ENCODE peak calls at places on chromosomes 5 and 9, in eight cellular contexts. V, M, R, W, X, E, H and Z are unnamed samples.

GRCh38 chr5:155906046-155906445 is 420.9 kb upstream of the SGCD start:
- DNase-seq in V (no peak), M (no peak), R (no peak), W (no peak), X (no peak), E (no peak), H (no peak), Z (no peak)

GRCh38 chr9:109730228-109730627 is 49.8 kb upstream of the PALM2AKAP2 start:
- DNase-seq in V (peak; percentile 87), M (no peak), R (peak; percentile 59), W (no peak), X (no peak), E (no peak), H (no peak), Z (no peak)

GRCh38 chr9:99677281-99677680 is 144.4 kb upstream of the NR4A3 start:
- DNase-seq in V (peak; percentile 15), M (no peak), R (no peak), W (no peak), X (no peak), E (peak; percentile 65), H (no peak), Z (no peak)

GRCh38 chr9:33924978-33925797 is 108.2 kb downstream of the UBE2R2 start:
- DNase-seq in V (no peak), M (peak; percentile 60), R (peak; percentile 48), W (no peak), X (peak; percentile 67), E (peak; percentile 54), H (peak; percentile 90), Z (peak; percentile 67)

GRCh38 chr9:112486221-112487007 is at the start of gene KIAA1958:
- DNase-seq in V (peak; percentile 73), M (peak; percentile 69), R (peak; percentile 87), W (peak; percentile 89), X (peak; percentile 91), E (peak; percentile 73), H (peak; percentile 94), Z (peak; percentile 93)

GRCh38 chr5:110639307-110639902 is 87.1 kb downstream of the TMEM232 start:
- DNase-seq in V (no peak), M (no peak), R (no peak), W (no peak), X (no peak), E (peak; percentile 2), H (no peak), Z (no peak)

GRCh38 chr9:68771376-68771775 is 66.3 kb downstream of the PIP5K1B start:
- DNase-seq in V (no peak), M (no peak), R (no peak), W (no peak), X (no peak), E (no peak), H (no peak), Z (no peak)

GRCh38 chr5:180790524-180790923 is 12.1 kb downstream of the MGAT1 start:
- DNase-seq in V (no peak), M (no peak), R (no peak), W (no peak), X (no peak), E (no peak), H (no peak), Z (no peak)

GRCh38 chr5:93519737-93520136 is 61.3 kb downstream of the NR2F1-AS1 start:
- DNase-seq in V (no peak), M (no peak), R (no peak), W (no peak), X (no peak), E (peak; percentile 59), H (no peak), Z (no peak)

GRCh38 chr5:59025734-59026133 is 442.9 kb downstream of the RAB3C start:
- DNase-seq in V (no peak), M (no peak), R (no peak), W (no peak), X (no peak), E (peak; percentile 41), H (no peak), Z (peak; percentile 77)

GRCh38 chr5:72523960-72524582 is 16.9 kb upstream of the ZNF366 start:
- DNase-seq in V (peak; percentile 53), M (peak; percentile 54), R (no peak), W (no peak), X (no peak), E (peak; percentile 88), H (no peak), Z (peak; percentile 44)

GRCh38 chr9:91155181-91155580 is 206.5 kb downstream of the AUH start:
- DNase-seq in V (no peak), M (no peak), R (no peak), W (no peak), X (no peak), E (no peak), H (no peak), Z (no peak)
- H3K4me1 ChIP-seq in V (no peaks in the 10 kb centered on the region), M (peaks cover 1% of the 10 kb centered on the region), R (no peaks in the 10 kb centered on the region), W (no peaks in the 10 kb centered on the region), X (peaks cover 5% of the 10 kb centered on the region), E (no peaks in the 10 kb centered on the region), H (no peaks in the 10 kb centered on the region), Z (no peaks in the 10 kb centered on the region)

GRCh38 chr9:128203842-128204551 is 818 bp downstream of the DNM1 start:
- DNase-seq in V (peak; percentile 8), M (no peak), R (no peak), W (no peak), X (no peak), E (peak; percentile 47), H (peak; percentile 85), Z (peak; percentile 37)
- H3K4me1 ChIP-seq in V (peaks cover 10% of the 10 kb centered on the region), M (peaks cover 19% of the 10 kb centered on the region), R (peaks cover 7% of the 10 kb centered on the region), W (no peaks in the 10 kb centered on the region), X (peaks cover 13% of the 10 kb centered on the region), E (no peaks in the 10 kb centered on the region), H (peaks cover 5% of the 10 kb centered on the region), Z (peaks cover 6% of the 10 kb centered on the region)

DNA sequence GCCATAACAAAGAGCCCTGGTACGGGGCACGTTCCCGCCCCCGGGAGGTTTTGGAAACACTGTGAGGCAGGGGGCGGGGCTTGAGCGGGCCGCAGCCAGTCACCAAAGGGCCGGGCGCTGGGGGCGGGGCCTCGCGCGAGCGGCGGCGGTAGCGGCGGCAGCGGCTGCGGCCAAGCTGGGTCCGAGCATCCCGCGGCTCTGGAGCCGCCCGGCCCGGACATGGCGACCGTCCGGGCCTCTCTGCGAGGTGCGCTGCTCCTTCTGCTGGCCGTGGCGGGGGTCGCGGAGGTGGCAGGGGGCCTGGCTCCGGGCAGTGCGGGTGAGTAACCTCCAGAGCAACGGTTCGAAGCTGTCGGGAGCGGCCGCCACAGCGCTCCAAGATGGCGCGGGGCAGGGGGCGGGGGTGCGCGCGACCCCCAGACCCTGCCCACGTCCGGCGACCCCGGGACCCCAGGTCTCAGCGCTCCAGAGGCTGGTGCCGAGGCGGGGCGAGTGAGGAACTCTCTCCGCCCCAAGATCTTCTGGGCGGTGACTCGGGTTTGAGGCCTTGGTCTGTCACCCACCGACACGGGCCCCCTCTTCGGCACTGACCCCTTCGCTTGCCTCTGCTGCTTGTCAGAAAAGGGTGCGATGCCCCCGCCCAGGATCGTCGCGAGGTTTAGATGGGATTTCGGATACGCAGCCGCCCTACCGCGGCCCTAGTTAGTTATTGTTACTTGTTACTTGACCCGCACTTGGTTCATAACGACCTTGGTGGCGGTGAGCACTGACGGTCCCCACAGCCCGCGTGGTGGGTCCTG is at the start of gene RECK:
- DNase-seq in V (peak; percentile 84), M (peak; percentile 67), R (peak; percentile 92), W (peak; percentile 93), X (peak; percentile 84), E (peak; percentile 84), H (peak; percentile 97), Z (peak; percentile 72)
- H3K4me1 ChIP-seq in V (peaks cover 45% of the 10 kb centered on the region), M (no peaks in the 10 kb centered on the region), R (no peaks in the 10 kb centered on the region), W (no peaks in the 10 kb centered on the region), X (peaks cover 16% of the 10 kb centered on the region), E (peaks cover 11% of the 10 kb centered on the region), H (peaks cover 6% of the 10 kb centered on the region), Z (peaks cover 4% of the 10 kb centered on the region)

GRCh38 chr9:100674419-100675122 is 96.7 kb downstream of the CAVIN4 start:
- DNase-seq in V (no peak), M (no peak), R (no peak), W (no peak), X (no peak), E (no peak), H (no peak), Z (no peak)

DNA sequence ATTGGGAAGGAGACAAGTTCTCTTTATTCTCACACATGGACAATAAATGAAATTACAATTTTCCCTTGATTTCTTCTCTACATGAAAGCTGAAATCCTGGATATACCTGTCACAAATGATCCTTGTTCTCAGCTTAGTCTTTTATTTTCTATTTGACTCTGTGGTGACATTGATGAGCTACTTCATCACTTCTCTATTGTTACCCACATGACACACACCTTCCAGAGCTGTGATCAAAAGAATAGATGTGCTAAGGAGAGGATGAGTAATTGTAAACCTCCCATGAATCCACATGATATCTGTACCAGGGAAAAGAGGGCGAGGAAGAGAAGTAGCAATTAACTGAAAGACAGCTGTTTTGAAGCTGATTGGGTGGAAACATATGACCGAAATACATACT is 102.0 kb downstream of the CAVIN4 start:
- DNase-seq in V (no peak), M (no peak), R (no peak), W (no peak), X (no peak), E (no peak), H (no peak), Z (no peak)
- H3K4me1 ChIP-seq in V (no peaks in the 10 kb centered on the region), M (no peaks in the 10 kb centered on the region), R (no peaks in the 10 kb centered on the region), W (no peaks in the 10 kb centered on the region), X (no peaks in the 10 kb centered on the region), E (no peaks in the 10 kb centered on the region), H (no peaks in the 10 kb centered on the region), Z (no peaks in the 10 kb centered on the region)

GRCh38 chr5:108607421-108607820 is 140.3 kb upstream of the FER start:
- DNase-seq in V (no peak), M (no peak), R (no peak), W (no peak), X (no peak), E (no peak), H (no peak), Z (no peak)

GRCh38 chr5:108606185-108606584 is 141.5 kb upstream of the FER start:
- DNase-seq in V (no peak), M (no peak), R (no peak), W (no peak), X (no peak), E (no peak), H (no peak), Z (no peak)

DNA sequence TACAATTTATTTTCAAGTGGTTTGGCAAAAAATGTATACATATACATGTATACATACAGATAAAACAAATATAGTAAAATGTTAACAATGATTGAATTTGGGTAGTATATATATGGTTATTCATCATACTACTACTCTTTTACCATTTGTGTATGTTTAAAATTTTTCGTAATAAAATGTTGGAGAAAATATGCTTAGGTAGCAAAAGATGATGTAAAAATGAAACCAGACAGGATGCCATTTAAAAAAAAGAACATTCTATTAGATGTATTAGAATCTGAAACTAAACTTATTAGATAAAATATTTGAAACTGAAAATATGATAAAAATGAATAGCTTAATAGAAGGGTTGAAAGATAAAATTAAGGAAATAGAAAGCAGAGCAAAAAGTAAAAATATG is 144.9 kb upstream of the FER start:
- DNase-seq in V (no peak), M (no peak), R (no peak), W (no peak), X (no peak), E (no peak), H (no peak), Z (no peak)
- H3K4me1 ChIP-seq in V (no peaks in the 10 kb centered on the region), M (no peaks in the 10 kb centered on the region), R (no peaks in the 10 kb centered on the region), W (no peaks in the 10 kb centered on the region), X (no peaks in the 10 kb centered on the region), E (no peaks in the 10 kb centered on the region), H (no peaks in the 10 kb centered on the region), Z (no peaks in the 10 kb centered on the region)